ENCODE peak calls at places on chromosomes 16 and 17, in ten cellular contexts. S is tibial artery, U is A549, G is AG10803, Y is fibroblast of pulmonary artery, L is lower leg skin, R is IMR-90, W is cardiac fibroblast, A is stomach, I is BJ. F is an unnamed sample.

GRCh38 chr17:39701784-39702422 is 2.0 kb downstream of the ERBB2 start:
- DNase-seq in S (no peak), U (no peak), G (no peak), Y (no peak), L (no peak), R (no peak), W (no peak), A (no peak), I (no peak), F (no peak)

GRCh38 chr17:36850794-36851193 is 86.5 kb upstream of the LHX1 start:
- DNase-seq in S (no peak), U (peak; percentile 69), G (peak; percentile 47), Y (peak; percentile 74), L (no peak), R (peak; percentile 74), W (peak; percentile 83), A (no peak), I (peak; percentile 9), F (peak; percentile 51)

GRCh38 chr17:70947215-70947614 is 777.9 kb downstream of the KCNJ2 start:
- DNase-seq in S (no peak), U (no peak), G (no peak), Y (no peak), L (no peak), R (no peak), W (no peak), A (no peak), I (no peak), F (no peak)

GRCh38 chr17:57915980-57916757 is 39.0 kb downstream of the CUEDC1 start:
- DNase-seq in S (no peak), U (no peak), G (peak; percentile 40), Y (no peak), L (no peak), R (peak; percentile 26), W (no peak), A (no peak), I (no peak), F (no peak)

GRCh38 chr16:81697321-81697885 is 81.7 kb upstream of the PLCG2 start:
- DNase-seq in S (no peak), U (peak; percentile 76), G (peak; percentile 58), Y (peak; percentile 68), L (no peak), R (peak; percentile 54), W (peak; percentile 67), A (peak; percentile 65), I (no peak), F (peak; percentile 43)

GRCh38 chr17:63843387-63844292 is 1.2 kb upstream of the SMARCD2 start:
- DNase-seq in S (peak; percentile 88), U (peak; percentile 57), G (peak; percentile 92), Y (peak; percentile 93), L (no peak), R (peak; percentile 70), W (peak; percentile 90), A (peak; percentile 41), I (no peak), F (peak; percentile 93)

GRCh38 chr17:78868391-78868790 is 27.8 kb upstream of the USP36 start:
- DNase-seq in S (no peak), U (no peak), G (peak; percentile 83), Y (no peak), L (no peak), R (peak; percentile 86), W (peak; percentile 69), A (no peak), I (peak; percentile 52), F (peak; percentile 54)

GRCh38 chr17:77869665-77870132 is 88.8 kb upstream of the TNRC6C start:
- DNase-seq in S (no peak), U (no peak), G (no peak), Y (no peak), L (no peak), R (no peak), W (no peak), A (peak; percentile 30), I (no peak), F (no peak)

GRCh38 chr17:63973930-63974593 is 1.3 kb upstream of the SCN4A start:
- DNase-seq in S (peak; percentile 63), U (peak; percentile 34), G (peak; percentile 28), Y (no peak), L (no peak), R (peak; percentile 21), W (no peak), A (no peak), I (no peak), F (no peak)

GRCh38 chr17:78431692-78431958 is 53.2 kb downstream of the PGS1 start:
- DNase-seq in S (no peak), U (no peak), G (no peak), Y (no peak), L (no peak), R (no peak), W (no peak), A (no peak), I (no peak), F (no peak)

GRCh38 chr17:41937970-41938851 is 7.8 kb downstream of the ODAD4 start:
- DNase-seq in S (no peak), U (no peak), G (no peak), Y (no peak), L (no peak), R (no peak), W (no peak), A (peak; percentile 49), I (no peak), F (no peak)

GRCh38 chr17:56710986-56711385 is 117.5 kb downstream of the NOG start:
- DNase-seq in S (no peak), U (no peak), G (no peak), Y (no peak), L (no peak), R (no peak), W (no peak), A (no peak), I (no peak), F (no peak)

GRCh38 chr17:8126306-8127066 is 2.6 kb upstream of the HES7 start:
- DNase-seq in S (no peak), U (peak; percentile 80), G (peak; percentile 39), Y (no peak), L (no peak), R (peak; percentile 52), W (peak; percentile 42), A (no peak), I (no peak), F (peak; percentile 38)

GRCh38 chr16:87276926-87277325 is 40.3 kb downstream of the C16orf95 start:
- DNase-seq in S (no peak), U (no peak), G (no peak), Y (no peak), L (no peak), R (no peak), W (no peak), A (no peak), I (no peak), F (peak; percentile 6)

GRCh38 chr16:1863681-1864460 is 8.1 kb downstream of the MEIOB start:
- DNase-seq in S (no peak), U (peak; percentile 44), G (peak; percentile 53), Y (peak; percentile 66), L (no peak), R (peak; percentile 44), W (peak; percentile 66), A (no peak), I (no peak), F (peak; percentile 71)

GRCh38 chr17:29588561-29589411 is 662 bp downstream of the GIT1 start:
- DNase-seq in S (no peak), U (peak; percentile 52), G (no peak), Y (peak; percentile 32), L (peak; percentile 21), R (peak; percentile 29), W (peak; percentile 38), A (no peak), I (no peak), F (no peak)

GRCh38 chr17:35235917-35236316 is 7.0 kb upstream of the SLFN5 start:
- DNase-seq in S (no peak), U (no peak), G (no peak), Y (no peak), L (no peak), R (no peak), W (no peak), A (no peak), I (no peak), F (no peak)

GRCh38 chr16:57102888-57103879 is 10.8 kb downstream of the CPNE2 start:
- DNase-seq in S (no peak), U (no peak), G (no peak), Y (no peak), L (no peak), R (no peak), W (no peak), A (no peak), I (no peak), F (no peak)
- TF ChIP-seq CTCF in S (no peak), U (no peak), G (no peak), Y (no peak), L (no peak), R (no peak), W (no peak), A (no peak), I (no peak), F (no peak)

GRCh38 chr17:76491271-76492184 is 9.7 kb downstream of the RHBDF2 start:
- DNase-seq in S (no peak), U (no peak), G (no peak), Y (no peak), L (no peak), R (no peak), W (no peak), A (no peak), I (no peak), F (no peak)
- H3K4me3 ChIP-seq in S (no peak overlapping the region), U (no peak overlapping the region), G (no peak overlapping the region), Y (no peak overlapping the region), L (no peak overlapping the region), R (no peak overlapping the region), W (no peak overlapping the region), A (no peak overlapping the region), I (no peak overlapping the region), F (no peak overlapping the region)

DNA sequence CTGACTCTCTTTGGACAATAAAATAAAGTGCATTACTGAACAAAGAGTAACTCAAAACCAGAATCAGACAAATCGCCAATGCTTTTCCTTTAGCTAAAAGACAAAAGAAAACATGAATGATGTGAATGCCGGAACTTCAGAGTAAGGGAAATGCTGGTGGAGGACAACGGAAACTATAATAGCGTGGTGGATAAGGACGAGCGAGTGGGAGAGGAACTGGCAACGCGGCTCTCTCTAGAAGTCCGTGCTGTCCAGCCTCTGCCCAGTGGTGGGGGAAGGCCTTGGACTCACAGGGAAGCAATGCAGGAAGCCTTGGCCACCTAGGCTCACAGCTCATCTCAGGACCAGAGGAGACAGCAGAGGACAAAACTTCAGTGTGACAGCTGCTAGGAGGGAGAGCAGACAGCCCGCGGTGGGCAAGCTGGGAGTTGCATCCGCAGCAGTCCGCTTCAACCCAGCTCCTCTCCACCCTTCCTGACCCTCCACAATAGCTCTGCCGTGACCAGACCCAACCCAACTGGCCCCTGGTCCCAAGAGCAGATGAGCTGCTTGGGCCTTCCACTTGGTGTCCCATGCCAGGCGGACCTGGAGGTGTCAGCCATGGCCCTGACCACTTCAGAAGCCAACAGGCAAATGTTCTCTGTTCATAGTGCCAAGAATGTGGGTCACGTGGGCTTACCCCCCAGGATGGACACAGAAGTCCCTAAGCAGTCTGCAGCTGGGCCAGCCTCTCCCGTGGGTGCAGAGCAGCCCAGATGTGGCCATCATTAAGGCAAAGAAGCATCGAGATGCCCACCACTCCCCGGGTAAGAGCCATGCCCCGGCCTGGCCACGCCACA is 5.3 kb upstream of the FAAP100 start:
- DNase-seq in S (no peak), U (no peak), G (no peak), Y (no peak), L (no peak), R (no peak), W (no peak), A (no peak), I (no peak), F (no peak)
- TF ChIP-seq CTCF in S (no peak), U (no peak), G (no peak), Y (no peak), L (no peak), R (no peak), W (no peak), A (no peak), I (no peak), F (no peak)

GRCh38 chr17:60315650-60316049 is 76.3 kb downstream of the USP32 start:
- DNase-seq in S (no peak), U (peak; percentile 35), G (no peak), Y (no peak), L (no peak), R (no peak), W (no peak), A (no peak), I (no peak), F (no peak)
- H3K4me3 ChIP-seq in S (no peak overlapping the region), U (no peak overlapping the region), G (no peak overlapping the region), Y (no peak overlapping the region), L (no peak overlapping the region), R (no peak overlapping the region), W (no peak overlapping the region), A (no peak overlapping the region), I (no peak overlapping the region), F (no peak overlapping the region)